ENCODE peak calls at places on chromosomes 4 and X, in eight cellular contexts. X is non-pigmented ciliary epithelial cell, M is EL, N is GM23248, V is MM.1S, C is M059J, Z is T-helper 2 cell, P is ELR. T is an unnamed sample.

GRCh38 chr4:89898304-89898716 is 3.7 kb downstream of the MMRN1 start:
- DNase-seq in X (no peak), M (no peak), N (no peak), V (no peak), C (no peak), Z (no peak), P (no peak), T (peak)

GRCh38 chr4:71126719-71127118 is 133.3 kb downstream of the DCK start:
- DNase-seq in X (peak), M (peak), N (peak), V (no peak), C (peak), Z (no peak), P (peak), T (no peak)

GRCh38 chr4:30962949-30963348 is 242.8 kb downstream of the PCDH7 start:
- DNase-seq in X (peak), M (no peak), N (no peak), V (no peak), C (no peak), Z (no peak), P (no peak), T (no peak)

GRCh38 chr4:153684182-153685073 is at the start of gene TLR2:
- DNase-seq in X (no peak), M (no peak), N (peak), V (peak), C (peak), Z (peak), P (no peak), T (no peak)

GRCh38 chrX:72705814-72706213 is 8.3 kb downstream of the PHKA1 start:
- DNase-seq in X (no peak), M (no peak), N (no peak), V (no peak), C (no peak), Z (no peak), P (no peak), T (no peak)

GRCh38 chr4:184343400-184344177 is 125.9 kb upstream of the ENPP6 start:
- DNase-seq in X (no peak), M (peak), N (peak), V (peak), C (peak), Z (no peak), P (peak), T (no peak)

GRCh38 chr4:1396806-1397455 is 9.3 kb downstream of the NKX1-1 start:
- DNase-seq in X (no peak), M (no peak), N (no peak), V (no peak), C (no peak), Z (peak), P (no peak), T (no peak)

GRCh38 chr4:78517050-78517652 is 34.4 kb upstream of the ANXA3 start:
- DNase-seq in X (no peak), M (peak), N (peak), V (peak), C (peak), Z (no peak), P (peak), T (peak)

GRCh38 chr4:40309250-40309774 is 25.8 kb upstream of the CHRNA9 start:
- DNase-seq in X (no peak), M (peak), N (peak), V (peak), C (peak), Z (peak), P (peak), T (peak)

GRCh38 chrX:119942831-119943184 is 743 bp downstream of the NKAP start:
- DNase-seq in X (no peak), M (no peak), N (peak), V (no peak), C (no peak), Z (no peak), P (peak), T (no peak)

GRCh38 chrX:8364369-8365141 is 100.1 kb upstream of the VCX3B start:
- DNase-seq in X (no peak), M (no peak), N (no peak), V (peak), C (no peak), Z (no peak), P (peak), T (peak)